ENCODE peak calls at places on chromosomes 5 and 9, in nine cellular contexts. One of them, this sample, is unnamed.

GRCh38 chr5:167030500-167031120 is 1260.8 kb upstream of the WWC1 start:
- DNase-seq in retina: no peak
- DNase-seq in lower leg skin: no peak
- DNase-seq in T-helper 9 cell: no peak
- DNase-seq in CD4-positive, alpha-beta memory T cell: no peak
- DNase-seq in LoVo: no peak
- DNase-seq in HFFc6: no peak
- DNase-seq in HAP-1: peak; percentile 68
- DNase-seq in neural crest cell: peak; percentile 14
- DNase-seq in this sample: no peak

GRCh38 chr5:175595905-175596304 is 62.0 kb upstream of the HRH2 start:
- DNase-seq in CD4-positive, alpha-beta memory T cell: no peak
- DNase-seq in retina: no peak
- DNase-seq in T-helper 9 cell: no peak
- DNase-seq in neural crest cell: no peak
- DNase-seq in HFFc6: no peak
- DNase-seq in HAP-1: no peak
- DNase-seq in LoVo: no peak
- DNase-seq in lower leg skin: no peak
- DNase-seq in this sample: no peak

GRCh38 chr9:135260776-135261175 is 173.3 kb downstream of the OLFM1 start:
- DNase-seq in T-helper 9 cell: no peak
- DNase-seq in HFFc6: no peak
- DNase-seq in LoVo: no peak
- DNase-seq in lower leg skin: no peak
- DNase-seq in HAP-1: no peak
- DNase-seq in retina: no peak
- DNase-seq in neural crest cell: no peak
- DNase-seq in CD4-positive, alpha-beta memory T cell: no peak
- DNase-seq in this sample: no peak

GRCh38 chr5:163467682-163468081 is 7.2 kb downstream of the HMMR start:
- DNase-seq in retina: no peak
- DNase-seq in CD4-positive, alpha-beta memory T cell: no peak
- DNase-seq in neural crest cell: no peak
- DNase-seq in T-helper 9 cell: no peak
- DNase-seq in lower leg skin: no peak
- DNase-seq in HFFc6: no peak
- DNase-seq in LoVo: no peak
- DNase-seq in HAP-1: no peak
- DNase-seq in this sample: no peak

GRCh38 chr5:127820910-127821553 is 117.8 kb downstream of the CCDC192 start:
- DNase-seq in CD4-positive, alpha-beta memory T cell: no peak
- DNase-seq in lower leg skin: no peak
- DNase-seq in retina: no peak
- DNase-seq in HAP-1: no peak
- DNase-seq in LoVo: peak; percentile 79
- DNase-seq in neural crest cell: no peak
- DNase-seq in T-helper 9 cell: no peak
- DNase-seq in HFFc6: peak; percentile 79
- DNase-seq in this sample: no peak

GRCh38 chr5:157651011-157651611 is 1.1 kb downstream of the SOX30 start:
- DNase-seq in lower leg skin: no peak
- DNase-seq in neural crest cell: no peak
- DNase-seq in HAP-1: no peak
- DNase-seq in HFFc6: no peak
- DNase-seq in retina: no peak
- DNase-seq in T-helper 9 cell: no peak
- DNase-seq in CD4-positive, alpha-beta memory T cell: no peak
- DNase-seq in LoVo: no peak
- DNase-seq in this sample: no peak

GRCh38 chr9:19232117-19232829 is 1.8 kb downstream of the DENND4C start:
- DNase-seq in lower leg skin: no peak
- DNase-seq in T-helper 9 cell: no peak
- DNase-seq in HAP-1: no peak
- DNase-seq in neural crest cell: no peak
- DNase-seq in retina: peak; percentile 17
- DNase-seq in HFFc6: no peak
- DNase-seq in CD4-positive, alpha-beta memory T cell: no peak
- DNase-seq in LoVo: no peak
- DNase-seq in this sample: no peak

GRCh38 chr9:88953401-88954029 is 37.8 kb upstream of the S1PR3 start:
- DNase-seq in T-helper 9 cell: no peak
- DNase-seq in HAP-1: no peak
- DNase-seq in LoVo: no peak
- DNase-seq in HFFc6: peak; percentile 68
- DNase-seq in retina: peak; percentile 34
- DNase-seq in lower leg skin: no peak
- DNase-seq in CD4-positive, alpha-beta memory T cell: no peak
- DNase-seq in neural crest cell: no peak
- DNase-seq in this sample: peak; percentile 47

GRCh38 chr9:7676757-7677156 is 122.8 kb downstream of the DMAC1 start:
- DNase-seq in retina: no peak
- DNase-seq in HFFc6: no peak
- DNase-seq in HAP-1: no peak
- DNase-seq in neural crest cell: no peak
- DNase-seq in CD4-positive, alpha-beta memory T cell: no peak
- DNase-seq in lower leg skin: no peak
- DNase-seq in LoVo: no peak
- DNase-seq in T-helper 9 cell: no peak
- DNase-seq in this sample: no peak

GRCh38 chr5:76406567-76407155 is 3.6 kb downstream of the IQGAP2 start:
- DNase-seq in lower leg skin: no peak
- DNase-seq in HAP-1: no peak
- DNase-seq in HFFc6: no peak
- DNase-seq in LoVo: no peak
- DNase-seq in CD4-positive, alpha-beta memory T cell: no peak
- DNase-seq in retina: no peak
- DNase-seq in neural crest cell: no peak
- DNase-seq in T-helper 9 cell: no peak
- DNase-seq in this sample: no peak

GRCh38 chr5:14118551-14119320 is 24.4 kb upstream of the TRIO start:
- DNase-seq in retina: peak; percentile 76
- DNase-seq in LoVo: no peak
- DNase-seq in lower leg skin: no peak
- DNase-seq in neural crest cell: peak; percentile 36
- DNase-seq in T-helper 9 cell: no peak
- DNase-seq in HAP-1: peak; percentile 14
- DNase-seq in HFFc6: no peak
- DNase-seq in CD4-positive, alpha-beta memory T cell: no peak
- DNase-seq in this sample: no peak

GRCh38 chr5:178235600-178235998 is 3.0 kb upstream of the PHYKPL start:
- DNase-seq in CD4-positive, alpha-beta memory T cell: no peak
- DNase-seq in T-helper 9 cell: no peak
- DNase-seq in lower leg skin: no peak
- DNase-seq in LoVo: no peak
- DNase-seq in neural crest cell: no peak
- DNase-seq in retina: no peak
- DNase-seq in HFFc6: no peak
- DNase-seq in HAP-1: no peak
- DNase-seq in this sample: no peak